ENCODE peak calls at places on chromosomes 16 and 17, in ten cellular contexts. One of them, this sample, is unnamed.

GRCh38 chr17:5431929-5432556 is 6.9 kb downstream of the C1QBP start:
- DNase-seq in Panc1: no peak
- DNase-seq in NCI-H524 treated with DMSO at 0.1 percent for 48 hours: no peak
- DNase-seq in A549: no peak
- DNase-seq in HAP-1: no peak
- DNase-seq in stimulated activated naive CD8-positive, alpha-beta T cell treated with anti-CD3 and anti-CD28 coated beads, Interleukin-15, amount 100 ng/mL, for 72 hours: no peak
- DNase-seq in body of pancreas: no peak
- DNase-seq in Jurkat, Clone E6-1: no peak
- DNase-seq in mucosa of descending colon: no peak
- DNase-seq in NCI-H69: no peak
- DNase-seq in this sample: no peak

GRCh38 chr16:27642753-27643152 is 92.8 kb downstream of the KATNIP start:
- DNase-seq in Panc1: no peak
- DNase-seq in NCI-H69: peak; percentile 66
- DNase-seq in stimulated activated naive CD8-positive, alpha-beta T cell treated with anti-CD3 and anti-CD28 coated beads, Interleukin-15, amount 100 ng/mL, for 72 hours: no peak
- DNase-seq in body of pancreas: no peak
- DNase-seq in Jurkat, Clone E6-1: no peak
- DNase-seq in HAP-1: peak; percentile 21
- DNase-seq in mucosa of descending colon: no peak
- DNase-seq in A549: no peak
- DNase-seq in NCI-H524 treated with DMSO at 0.1 percent for 48 hours: peak; percentile 10
- DNase-seq in this sample: no peak

GRCh38 chr16:64865037-64865696 is 256.7 kb downstream of the CDH11 start:
- DNase-seq in NCI-H524 treated with DMSO at 0.1 percent for 48 hours: no peak
- DNase-seq in stimulated activated naive CD8-positive, alpha-beta T cell treated with anti-CD3 and anti-CD28 coated beads, Interleukin-15, amount 100 ng/mL, for 72 hours: no peak
- DNase-seq in Jurkat, Clone E6-1: no peak
- DNase-seq in Panc1: no peak
- DNase-seq in HAP-1: no peak
- DNase-seq in NCI-H69: peak; percentile 70
- DNase-seq in mucosa of descending colon: no peak
- DNase-seq in A549: no peak
- DNase-seq in body of pancreas: no peak
- DNase-seq in this sample: no peak

GRCh38 chr17:48022906-48023305 is 14.7 kb downstream of the COPZ2 start:
- DNase-seq in Panc1: no peak
- DNase-seq in stimulated activated naive CD8-positive, alpha-beta T cell treated with anti-CD3 and anti-CD28 coated beads, Interleukin-15, amount 100 ng/mL, for 72 hours: no peak
- DNase-seq in NCI-H69: no peak
- DNase-seq in body of pancreas: no peak
- DNase-seq in A549: no peak
- DNase-seq in HAP-1: no peak
- DNase-seq in Jurkat, Clone E6-1: no peak
- DNase-seq in mucosa of descending colon: no peak
- DNase-seq in NCI-H524 treated with DMSO at 0.1 percent for 48 hours: no peak
- DNase-seq in this sample: no peak

GRCh38 chr16:2385441-2385840 is 43.8 kb upstream of the CCNF start:
- DNase-seq in NCI-H524 treated with DMSO at 0.1 percent for 48 hours: no peak
- DNase-seq in NCI-H69: no peak
- DNase-seq in Panc1: no peak
- DNase-seq in stimulated activated naive CD8-positive, alpha-beta T cell treated with anti-CD3 and anti-CD28 coated beads, Interleukin-15, amount 100 ng/mL, for 72 hours: no peak
- DNase-seq in HAP-1: no peak
- DNase-seq in A549: no peak
- DNase-seq in Jurkat, Clone E6-1: no peak
- DNase-seq in mucosa of descending colon: no peak
- DNase-seq in body of pancreas: no peak
- DNase-seq in this sample: no peak

GRCh38 chr16:87045462-87046216 is 271.6 kb downstream of the C16orf95 start:
- DNase-seq in HAP-1: no peak
- DNase-seq in body of pancreas: no peak
- DNase-seq in mucosa of descending colon: no peak
- DNase-seq in A549: no peak
- DNase-seq in stimulated activated naive CD8-positive, alpha-beta T cell treated with anti-CD3 and anti-CD28 coated beads, Interleukin-15, amount 100 ng/mL, for 72 hours: no peak
- DNase-seq in Jurkat, Clone E6-1: no peak
- DNase-seq in Panc1: no peak
- DNase-seq in NCI-H524 treated with DMSO at 0.1 percent for 48 hours: no peak
- DNase-seq in NCI-H69: no peak
- DNase-seq in this sample: no peak

GRCh38 chr16:19688396-19689024 is 29.5 kb downstream of the KNOP1 start:
- DNase-seq in A549: no peak
- DNase-seq in Panc1: no peak
- DNase-seq in Jurkat, Clone E6-1: peak; percentile 32
- DNase-seq in NCI-H524 treated with DMSO at 0.1 percent for 48 hours: no peak
- DNase-seq in stimulated activated naive CD8-positive, alpha-beta T cell treated with anti-CD3 and anti-CD28 coated beads, Interleukin-15, amount 100 ng/mL, for 72 hours: no peak
- DNase-seq in body of pancreas: no peak
- DNase-seq in mucosa of descending colon: no peak
- DNase-seq in NCI-H69: no peak
- DNase-seq in HAP-1: no peak
- DNase-seq in this sample: no peak

GRCh38 chr16:85612191-85612800 is 826 bp upstream of the GSE1 start:
- DNase-seq in A549: peak; percentile 97
- DNase-seq in Panc1: no peak
- DNase-seq in NCI-H524 treated with DMSO at 0.1 percent for 48 hours: peak; percentile 58
- DNase-seq in Jurkat, Clone E6-1: peak; percentile 67
- DNase-seq in NCI-H69: peak; percentile 82
- DNase-seq in body of pancreas: peak; percentile 90
- DNase-seq in stimulated activated naive CD8-positive, alpha-beta T cell treated with anti-CD3 and anti-CD28 coated beads, Interleukin-15, amount 100 ng/mL, for 72 hours: peak; percentile 71
- DNase-seq in HAP-1: peak; percentile 88
- DNase-seq in mucosa of descending colon: peak; percentile 80
- DNase-seq in this sample: no peak

GRCh38 chr17:77427471-77427991 is 286.8 kb downstream of the SEC14L1 start:
- DNase-seq in body of pancreas: no peak
- DNase-seq in Panc1: no peak
- DNase-seq in mucosa of descending colon: peak; percentile 51
- DNase-seq in Jurkat, Clone E6-1: no peak
- DNase-seq in NCI-H524 treated with DMSO at 0.1 percent for 48 hours: no peak
- DNase-seq in A549: no peak
- DNase-seq in NCI-H69: peak; percentile 49
- DNase-seq in HAP-1: no peak
- DNase-seq in stimulated activated naive CD8-positive, alpha-beta T cell treated with anti-CD3 and anti-CD28 coated beads, Interleukin-15, amount 100 ng/mL, for 72 hours: no peak
- DNase-seq in this sample: peak; percentile 80

GRCh38 chr16:85286066-85286712 is 173.9 kb upstream of the CIBAR2 start:
- DNase-seq in mucosa of descending colon: no peak
- DNase-seq in Jurkat, Clone E6-1: no peak
- DNase-seq in Panc1: no peak
- DNase-seq in HAP-1: no peak
- DNase-seq in NCI-H524 treated with DMSO at 0.1 percent for 48 hours: no peak
- DNase-seq in A549: no peak
- DNase-seq in NCI-H69: no peak
- DNase-seq in stimulated activated naive CD8-positive, alpha-beta T cell treated with anti-CD3 and anti-CD28 coated beads, Interleukin-15, amount 100 ng/mL, for 72 hours: no peak
- DNase-seq in body of pancreas: peak; percentile 30
- DNase-seq in this sample: peak; percentile 92

GRCh38 chr16:69311533-69312388 is 611 bp downstream of the VPS4A start:
- DNase-seq in HAP-1: peak; percentile 63
- DNase-seq in body of pancreas: peak; percentile 52
- DNase-seq in Jurkat, Clone E6-1: no peak
- DNase-seq in NCI-H524 treated with DMSO at 0.1 percent for 48 hours: no peak
- DNase-seq in mucosa of descending colon: peak; percentile 46
- DNase-seq in stimulated activated naive CD8-positive, alpha-beta T cell treated with anti-CD3 and anti-CD28 coated beads, Interleukin-15, amount 100 ng/mL, for 72 hours: no peak
- DNase-seq in NCI-H69: peak; percentile 34
- DNase-seq in Panc1: no peak
- DNase-seq in A549: peak; percentile 56
- DNase-seq in this sample: no peak

GRCh38 chr16:29811896-29812665 is at the start of gene PRRT2:
- DNase-seq in stimulated activated naive CD8-positive, alpha-beta T cell treated with anti-CD3 and anti-CD28 coated beads, Interleukin-15, amount 100 ng/mL, for 72 hours: peak; percentile 46
- DNase-seq in NCI-H69: peak; percentile 94
- DNase-seq in HAP-1: peak; percentile 92
- DNase-seq in Panc1: no peak
- DNase-seq in mucosa of descending colon: peak; percentile 59
- DNase-seq in NCI-H524 treated with DMSO at 0.1 percent for 48 hours: peak; percentile 53
- DNase-seq in A549: no peak
- DNase-seq in Jurkat, Clone E6-1: no peak
- DNase-seq in body of pancreas: peak; percentile 44
- DNase-seq in this sample: no peak

GRCh38 chr17:42233148-42233547 is 38.9 kb upstream of the GHDC start:
- DNase-seq in NCI-H524 treated with DMSO at 0.1 percent for 48 hours: no peak
- DNase-seq in A549: no peak
- DNase-seq in stimulated activated naive CD8-positive, alpha-beta T cell treated with anti-CD3 and anti-CD28 coated beads, Interleukin-15, amount 100 ng/mL, for 72 hours: no peak
- DNase-seq in mucosa of descending colon: no peak
- DNase-seq in Jurkat, Clone E6-1: no peak
- DNase-seq in NCI-H69: no peak
- DNase-seq in HAP-1: no peak
- DNase-seq in body of pancreas: no peak
- DNase-seq in Panc1: no peak
- DNase-seq in this sample: no peak

GRCh38 chr16:71645450-71645849 is 19.5 kb downstream of the MARVELD3 start:
- DNase-seq in NCI-H69: peak; percentile 44
- DNase-seq in stimulated activated naive CD8-positive, alpha-beta T cell treated with anti-CD3 and anti-CD28 coated beads, Interleukin-15, amount 100 ng/mL, for 72 hours: no peak
- DNase-seq in mucosa of descending colon: peak; percentile 51
- DNase-seq in body of pancreas: no peak
- DNase-seq in Panc1: peak; percentile 22
- DNase-seq in Jurkat, Clone E6-1: peak; percentile 32
- DNase-seq in A549: peak; percentile 70
- DNase-seq in NCI-H524 treated with DMSO at 0.1 percent for 48 hours: no peak
- DNase-seq in HAP-1: peak; percentile 42
- DNase-seq in this sample: no peak

GRCh38 chr16:46887524-46887854 is 3.3 kb downstream of the GPT2 start:
- DNase-seq in Jurkat, Clone E6-1: no peak
- DNase-seq in mucosa of descending colon: no peak
- DNase-seq in Panc1: no peak
- DNase-seq in body of pancreas: no peak
- DNase-seq in HAP-1: no peak
- DNase-seq in NCI-H69: peak; percentile 2
- DNase-seq in NCI-H524 treated with DMSO at 0.1 percent for 48 hours: no peak
- DNase-seq in A549: no peak
- DNase-seq in stimulated activated naive CD8-positive, alpha-beta T cell treated with anti-CD3 and anti-CD28 coated beads, Interleukin-15, amount 100 ng/mL, for 72 hours: no peak
- DNase-seq in this sample: no peak